ENCODE peak calls at places on chromosome 17, in five cellular contexts. P is neural progenitor cell, O is PC-9, V is lung, F is BJ. H is an unnamed sample. For H3K36me3, the result is how much of the 10 kb centered on the place peaks cover.

GRCh38 chr17:20092292-20092867 is 83.2 kb downstream of the SPECC1 start:
- DNase-seq in O (no peak), P (no peak), F (no peak), V (no peak), H (peak)

GRCh38 chr17:72122002-72122310 is 1.1 kb downstream of the SOX9 start:
- DNase-seq in V (no peak), F (no peak), O (no peak), P (no peak), H (no peak)

GRCh38 chr17:34616148-34616547 is 36.8 kb downstream of the TMEM132E start:
- DNase-seq in P (peak), F (no peak), O (no peak), V (no peak), H (no peak)

GRCh38 chr17:73286863-73287296 is 24.9 kb downstream of the CDC42EP4 start:
- DNase-seq in F (no peak), O (no peak), P (no peak), V (no peak), H (no peak)

GRCh38 chr17:81251943-81252301 is 12.8 kb downstream of the NDUFAF8 start:
- DNase-seq in P (no peak), F (no peak), O (no peak), V (no peak), H (no peak)

GRCh38 chr17:45353047-45353446 is 36.2 kb upstream of the MAP3K14 start:
- DNase-seq in V (no peak), P (no peak), F (no peak), O (no peak), H (peak)

GRCh38 chr17:5955764-5956163 is 114.4 kb upstream of the WSCD1 start:
- DNase-seq in P (no peak), F (no peak), V (no peak), O (no peak), H (no peak)

GRCh38 chr17:60601443-60602384 is 1.7 kb downstream of the PPM1D start:
- DNase-seq in P (peak), V (peak), F (no peak), O (peak), H (no peak)

GRCh38 chr17:1604831-1605528 is 23.7 kb downstream of the SLC43A2 start:
- DNase-seq in P (peak), V (no peak), F (no peak), O (no peak), H (no peak)

GRCh38 chr17:75764711-75765421 is at the start of gene GALK1:
- DNase-seq in F (no peak), P (peak), O (peak), V (peak), H (peak)

GRCh38 chr17:44687752-44688151 is 1.8 kb downstream of the CCDC43 start:
- DNase-seq in P (no peak), F (no peak), O (no peak), V (no peak), H (no peak)

GRCh38 chr17:82937411-82938371 is 97.9 kb upstream of the ZNF750 start:
- DNase-seq in O (no peak), P (no peak), F (no peak), V (no peak), H (no peak)

GRCh38 chr17:63983326-63983725 is 10.6 kb upstream of the SCN4A start:
- DNase-seq in V (no peak), O (no peak), F (no peak), P (no peak), H (no peak)

GRCh38 chr17:44279586-44280344 is 11.8 kb upstream of the SLC4A1 start:
- DNase-seq in P (no peak), O (peak), V (peak), F (peak), H (no peak)

GRCh38 chr17:18248300-18248731 is 10.2 kb downstream of the FLII start:
- DNase-seq in F (no peak), O (peak), P (peak), V (peak), H (no peak)

GRCh38 chr17:19641687-19642372 is 6.7 kb upstream of the ALDH3A2 start:
- DNase-seq in O (no peak), P (no peak), F (no peak), V (no peak), H (no peak)

GRCh38 chr17:946510-947236 is 32.9 kb downstream of the NXN start:
- DNase-seq in O (no peak), V (no peak), F (no peak), P (no peak), H (no peak)

GRCh38 chr17:35361027-35361426 is 12.4 kb downstream of the SLFN11 start:
- DNase-seq in P (no peak), O (no peak), F (no peak), V (no peak), H (no peak)

GRCh38 chr17:73492802-73493139 is 151.5 kb downstream of the SDK2 start:
- DNase-seq in F (no peak), P (no peak), V (no peak), O (no peak), H (no peak)

GRCh38 chr17:1730004-1730344 is 5.5 kb downstream of the WDR81 start:
- DNase-seq in P (no peak), V (no peak), O (no peak), F (no peak), H (no peak)

GRCh38 chr17:63984651-63985386 is 12.1 kb upstream of the SCN4A start:
- DNase-seq in P (no peak), V (peak), O (peak), F (peak), H (no peak)

GRCh38 chr17:73343168-73343634 is 31.4 kb upstream of the CDC42EP4 start:
- DNase-seq in O (no peak), P (peak), V (no peak), F (no peak), H (no peak)

GRCh38 chr17:64282753-64283080 is 19.7 kb upstream of the TEX2 start:
- DNase-seq in V (no peak), O (no peak), P (no peak), F (no peak), H (no peak)

GRCh38 chr17:51850206-51850605 is 308.3 kb downstream of the CA10 start:
- DNase-seq in F (no peak), V (no peak), O (no peak), P (peak), H (no peak)

GRCh38 chr17:76567634-76568432 is 17.8 kb downstream of the ST6GALNAC2 start:
- DNase-seq in V (peak), F (no peak), O (no peak), P (no peak), H (no peak)

GRCh38 chr17:20174588-20175265 is 165.6 kb downstream of the SPECC1 start:
- DNase-seq in F (no peak), O (peak), V (no peak), P (no peak), H (no peak)

GRCh38 chr17:61483778-61484116 is 31.5 kb downstream of the TBX4 start:
- DNase-seq in P (no peak), O (no peak), F (no peak), V (no peak), H (no peak)

GRCh38 chr17:78108726-78109488 is 19.6 kb downstream of the TMC6 start:
- DNase-seq in F (no peak), P (no peak), V (no peak), O (no peak), H (no peak)

GRCh38 chr17:78107976-78108725 is 20.4 kb downstream of the TMC6 start:
- DNase-seq in O (no peak), V (no peak), F (no peak), P (no peak), H (no peak)

GRCh38 chr17:78105551-78105950 is 23.0 kb downstream of the TMC6 start:
- DNase-seq in V (no peak), O (no peak), P (no peak), F (no peak), H (no peak)

GRCh38 chr17:78106211-78106610 is 22.3 kb downstream of the TMC6 start:
- DNase-seq in F (no peak), P (no peak), V (no peak), O (no peak), H (no peak)

GRCh38 chr17:78107457-78107856 is 21.1 kb downstream of the TMC6 start:
- DNase-seq in P (no peak), F (no peak), O (no peak), V (no peak), H (no peak)
- H3K36me3 ChIP-seq in P (under half), F (under half), O (under half), V (half or more), H (under half)

DNA sequence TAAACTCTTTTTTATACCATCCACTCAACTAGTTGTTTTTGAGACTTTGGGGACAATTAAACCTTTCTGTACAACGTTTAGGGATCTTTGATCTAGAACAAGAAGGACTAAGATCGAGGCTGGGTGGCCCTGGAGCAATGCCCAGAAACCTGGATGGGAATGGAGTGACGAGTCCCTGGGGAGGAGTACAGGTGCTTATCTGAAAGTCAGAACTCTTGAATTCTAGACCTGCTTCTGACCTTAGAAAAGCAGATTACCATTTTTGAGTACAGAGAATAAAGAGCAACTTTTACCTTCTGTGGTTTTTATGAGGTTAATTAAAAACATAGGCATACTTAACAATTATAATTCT is 17.8 kb downstream of the UBE2Z start:
- DNase-seq in O (no peak), P (no peak), F (no peak), V (no peak), H (no peak)
- H3K36me3 ChIP-seq in O (half or more), P (under half), F (half or more), V (half or more), H (under half)

GRCh38 chr17:10003705-10004104 is 98.6 kb upstream of the RCVRN start:
- DNase-seq in F (no peak), O (no peak), V (no peak), P (no peak), H (no peak)

GRCh38 chr17:9999948-10000695 is 95.1 kb upstream of the RCVRN start:
- DNase-seq in O (no peak), P (no peak), F (no peak), V (no peak), H (no peak)

GRCh38 chr17:9998060-9998459 is 93.0 kb upstream of the RCVRN start:
- DNase-seq in V (no peak), O (no peak), F (no peak), P (no peak), H (no peak)

GRCh38 chr17:10001296-10001904 is 96.3 kb upstream of the RCVRN start:
- DNase-seq in P (no peak), F (no peak), O (no peak), V (no peak), H (no peak)
- H3K36me3 ChIP-seq in P (under half), F (under half), O (under half), V (under half), H (under half)

GRCh38 chr17:12128946-12129345 is 108.3 kb downstream of the MAP2K4 start:
- DNase-seq in V (no peak), P (no peak), F (no peak), O (no peak), H (no peak)
- H3K36me3 ChIP-seq in V (under half), P (under half), F (under half), O (under half), H (under half)

GRCh38 chr17:15231851-15232516 is 33.1 kb downstream of the PMP22 start:
- DNase-seq in F (no peak), O (no peak), V (no peak), P (no peak), H (no peak)
- H3K36me3 ChIP-seq in F (under half), O (under half), V (under half), P (under half), H (under half)

H was measured in vagina.